ENCODE peak calls at places on chromosomes 12 and 14, in six cellular contexts. M is choroid plexus epithelial cell; N is heart right ventricle; C is GM23338; Y is activated naive CD4-positive, alpha-beta T cell; Q is ureter. L is an unnamed sample.

GRCh38 chr14:31391977-31392503 is 28.3 kb downstream of the HEATR5A start:
- DNase-seq in N (no peak), C (no peak), Q (no peak), Y (no peak), M (no peak), L (no peak)

GRCh38 chr14:21671371-21671770 is 2.2 kb downstream of the OR4E1 start:
- DNase-seq in Y (no peak), C (no peak), Q (no peak), M (no peak), N (no peak), L (no peak)

GRCh38 chr12:65319680-65320193 is 41.3 kb downstream of the MSRB3 start:
- DNase-seq in Y (no peak), N (no peak), M (no peak), Q (no peak), C (no peak), L (no peak)

GRCh38 chr12:23931176-23931575 is 18.3 kb downstream of the SOX5 start:
- DNase-seq in Y (no peak), N (no peak), C (no peak), Q (no peak), M (no peak), L (no peak)

GRCh38 chr14:51593397-51593796 is 58.3 kb upstream of the FRMD6 start:
- DNase-seq in N (no peak), M (peak), Q (no peak), Y (no peak), C (no peak), L (no peak)

GRCh38 chr12:109589240-109589590 is 15.6 kb downstream of the MVK start:
- DNase-seq in C (no peak), Q (no peak), M (no peak), N (no peak), Y (no peak), L (peak)

GRCh38 chr12:19946549-19946948 is 421.8 kb upstream of the PDE3A start:
- DNase-seq in C (no peak), M (peak), Q (no peak), Y (no peak), N (no peak), L (no peak)

GRCh38 chr12:30329281-30329680 is 366.4 kb downstream of the IPO8 start:
- DNase-seq in N (no peak), M (peak), Y (no peak), C (no peak), Q (no peak), L (no peak)

GRCh38 chr12:47397664-47398281 is 308.1 kb downstream of the RPAP3 start:
- DNase-seq in Y (no peak), Q (no peak), N (no peak), C (peak), M (peak), L (peak)

L was measured in neural progenitor cell.